ENCODE peak calls at places on chromosomes 6 and 20, in four cellular contexts. M, E, I and T are unnamed samples.

GRCh38 chr20:54570561-54570960 is 95.2 kb downstream of the DOK5 start:
- DNase-seq in M (no peak), E (no peak), I (no peak), T (no peak)

GRCh38 chr6:118787746-118788419 is 106.1 kb upstream of the ASF1A start:
- DNase-seq in M (no peak), E (no peak), I (no peak), T (no peak)

GRCh38 chr6:6982663-6983062 is 125.1 kb upstream of the RREB1 start:
- DNase-seq in M (no peak), E (no peak), I (no peak), T (no peak)

GRCh38 chr20:1324598-1325172 is 4.3 kb downstream of the SDCBP2 start:
- DNase-seq in M (peak; percentile 50), E (no peak), I (no peak), T (no peak)

GRCh38 chr6:43060034-43060754 is 763 bp downstream of the KLC4 start:
- DNase-seq in M (no peak), E (no peak), I (no peak), T (peak; percentile 90)

GRCh38 chr6:50520862-50521261 is 192.5 kb upstream of the TFAP2D start:
- DNase-seq in M (no peak), E (no peak), I (no peak), T (no peak)

GRCh38 chr20:8994045-8994444 is 74.8 kb upstream of the PLCB4 start:
- DNase-seq in M (no peak), E (no peak), I (no peak), T (no peak)

GRCh38 chr20:7113577-7114466 is 346.3 kb downstream of the BMP2 start:
- DNase-seq in M (no peak), E (no peak), I (peak; percentile 30), T (no peak)

GRCh38 chr20:20017852-20018245 is 687 bp downstream of the NAA20 start:
- DNase-seq in M (no peak), E (no peak), I (no peak), T (no peak)

GRCh38 chr6:154458565-154459475 is 51.7 kb downstream of the CNKSR3 start:
- DNase-seq in M (no peak), E (no peak), I (no peak), T (no peak)

GRCh38 chr6:14121936-14122344 is 4.4 kb downstream of the CD83 start:
- DNase-seq in M (no peak), E (no peak), I (no peak), T (no peak)

GRCh38 chr20:1310506-1311190 is 18.3 kb downstream of the SDCBP2 start:
- DNase-seq in M (no peak), E (no peak), I (no peak), T (no peak)

GRCh38 chr6:159933077-159933476 is 35.8 kb upstream of the IGF2R start:
- DNase-seq in M (no peak), E (peak; percentile 35), I (no peak), T (no peak)

GRCh38 chr6:156687875-156688549 is 89.2 kb upstream of the ARID1B start:
- DNase-seq in M (no peak), E (no peak), I (no peak), T (peak; percentile 45)

GRCh38 chr6:160293844-160294243 is 35.2 kb upstream of the SLC22A2 start:
- DNase-seq in M (no peak), E (no peak), I (no peak), T (peak; percentile 45)

GRCh38 chr20:10434467-10434831 is 427 bp upstream of the MKKS start:
- DNase-seq in M (peak; percentile 67), E (peak; percentile 90), I (peak; percentile 91), T (peak; percentile 95)

GRCh38 chr20:31494131-31494530 is 19.0 kb downstream of the REM1 start:
- DNase-seq in M (no peak), E (no peak), I (no peak), T (no peak)

GRCh38 chr6:78835817-78836216 is 31.5 kb upstream of the IRAK1BP1 start:
- DNase-seq in M (no peak), E (no peak), I (no peak), T (no peak)

GRCh38 chr6:43009124-43009523 is 4.6 kb downstream of the MEA1 start:
- DNase-seq in M (no peak), E (no peak), I (peak; percentile 59), T (no peak)

GRCh38 chr20:44970243-44970757 is 4.0 kb downstream of the STK4 start:
- DNase-seq in M (no peak), E (no peak), I (no peak), T (no peak)

GRCh38 chr20:44967207-44967807 is 995 bp downstream of the STK4 start:
- DNase-seq in M (no peak), E (no peak), I (no peak), T (peak; percentile 49)

GRCh38 chr20:44973053-44973452 is 6.7 kb downstream of the STK4 start:
- DNase-seq in M (no peak), E (no peak), I (no peak), T (no peak)

GRCh38 chr20:44966030-44966961 is at the start of gene STK4:
- DNase-seq in M (peak; percentile 62), E (peak; percentile 92), I (peak; percentile 95), T (peak; percentile 98)

DNA sequence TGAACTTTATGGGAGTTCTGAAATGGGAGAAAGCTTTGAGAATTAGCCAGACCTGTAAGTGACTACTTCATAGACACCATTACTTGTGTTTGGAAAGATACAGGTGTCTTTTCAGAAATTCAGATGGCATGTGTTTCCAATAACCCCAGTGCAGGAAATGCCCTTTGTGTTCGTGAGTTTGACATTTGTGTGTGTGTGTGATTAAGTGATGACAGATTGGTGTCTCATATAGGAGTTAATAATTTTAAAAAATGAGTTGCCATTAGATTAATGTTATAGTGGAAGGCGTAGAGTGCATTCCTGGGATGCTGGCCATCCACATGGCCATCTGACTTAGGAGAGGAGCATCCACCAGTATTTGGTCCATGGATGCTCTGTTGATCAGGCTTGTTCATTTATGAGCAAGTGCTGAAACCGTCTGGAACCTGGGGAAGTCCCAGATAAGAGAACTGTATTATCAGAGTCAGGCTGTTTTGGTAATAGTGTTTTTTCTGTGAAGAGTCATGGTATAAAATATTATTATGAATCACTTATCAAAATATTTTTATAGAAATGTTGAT is 3.1 kb downstream of the STK4 start:
- DNase-seq in M (no peak), E (no peak), I (no peak), T (no peak)
- H3K4me1 ChIP-seq in M (no peaks in the 10 kb centered on the region), E (peaks cover 7% of the 10 kb centered on the region), I (peaks cover 48% of the 10 kb centered on the region), T (peaks cover 13% of the 10 kb centered on the region)

GRCh38 chr6:111588366-111588765 is 17.3 kb downstream of the TRAF3IP2 start:
- DNase-seq in M (no peak), E (no peak), I (no peak), T (no peak)

GRCh38 chr6:111585241-111585968 is 20.3 kb downstream of the TRAF3IP2 start:
- DNase-seq in M (no peak), E (no peak), I (no peak), T (no peak)

GRCh38 chr6:111583986-111584385 is 21.7 kb downstream of the TRAF3IP2 start:
- DNase-seq in M (no peak), E (no peak), I (no peak), T (no peak)

GRCh38 chr6:111586554-111586953 is 19.1 kb downstream of the TRAF3IP2 start:
- DNase-seq in M (no peak), E (no peak), I (no peak), T (no peak)

DNA sequence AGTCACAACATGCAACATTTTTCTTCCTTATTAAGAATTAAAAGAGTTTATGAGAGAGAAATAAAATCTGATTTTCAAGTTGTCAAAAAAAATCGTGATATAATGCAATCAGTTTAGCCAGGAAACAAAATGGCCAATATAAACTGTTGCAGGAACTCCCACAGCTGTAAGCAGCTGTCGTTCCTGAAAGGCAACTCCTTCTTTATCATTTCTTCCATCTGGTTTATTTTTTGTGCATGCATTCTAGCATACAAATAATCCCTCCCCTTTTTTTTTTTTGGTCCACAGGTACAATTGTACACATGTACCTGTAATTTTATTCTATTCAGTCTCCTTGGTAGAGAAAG is 19.7 kb downstream of the TRAF3IP2 start:
- DNase-seq in M (no peak), E (no peak), I (no peak), T (no peak)
- H3K4me1 ChIP-seq in M (peaks cover 41% of the 10 kb centered on the region), E (peaks cover 11% of the 10 kb centered on the region), I (peaks cover 77% of the 10 kb centered on the region), T (no peaks in the 10 kb centered on the region)

DNA sequence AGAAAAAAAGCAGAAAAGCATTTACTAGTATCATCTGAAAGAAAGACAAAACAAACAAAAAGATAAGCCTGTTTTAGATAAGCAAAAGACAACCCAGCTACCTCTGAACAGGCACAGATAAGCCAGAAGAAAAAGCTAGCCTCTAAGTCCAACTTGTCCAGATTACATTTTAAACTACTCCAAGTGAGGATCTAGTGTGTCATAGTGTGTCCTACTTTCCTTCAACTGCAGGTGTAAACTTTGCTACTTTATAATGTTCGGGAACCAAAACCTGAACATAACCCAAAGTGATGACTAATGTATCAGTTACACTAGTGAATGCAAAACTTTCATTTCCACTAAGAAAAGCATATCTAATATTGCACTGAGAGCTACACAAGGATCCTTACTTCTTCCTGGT is 19.5 kb downstream of the ADNP start:
- DNase-seq in M (no peak), E (no peak), I (no peak), T (no peak)
- H3K4me1 ChIP-seq in M (peaks cover 37% of the 10 kb centered on the region), E (peaks cover 15% of the 10 kb centered on the region), I (peaks cover 63% of the 10 kb centered on the region), T (peaks cover 10% of the 10 kb centered on the region)

DNA sequence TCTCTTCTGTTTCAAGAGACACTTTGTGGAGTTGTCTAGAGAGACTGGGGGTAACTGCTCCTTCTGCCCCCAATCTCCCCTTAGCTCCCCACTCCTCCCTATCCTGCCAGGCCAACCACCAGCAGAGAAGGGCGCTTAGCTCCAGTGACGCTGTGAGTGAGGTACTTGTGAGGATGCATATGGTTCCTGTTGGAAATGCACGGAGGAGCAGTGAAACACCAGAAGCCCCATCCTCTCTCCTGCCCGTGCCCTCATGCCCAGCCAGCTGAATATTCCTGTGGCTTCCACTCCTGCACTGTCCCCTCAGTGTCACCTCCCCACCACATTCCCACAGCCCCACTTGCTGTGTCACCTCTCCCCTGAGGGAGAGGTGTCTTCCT is 11.9 kb downstream of the NT5E start:
- DNase-seq in M (no peak), E (no peak), I (no peak), T (no peak)
- H3K4me1 ChIP-seq in M (peaks cover 62% of the 10 kb centered on the region), E (peaks cover 23% of the 10 kb centered on the region), I (peaks cover 49% of the 10 kb centered on the region), T (no peaks in the 10 kb centered on the region)

GRCh38 chr6:10412948-10413849 is 1.7 kb downstream of the TFAP2A start:
- DNase-seq in M (no peak), E (no peak), I (no peak), T (no peak)
- H3K4me1 ChIP-seq in M (peaks cover 25% of the 10 kb centered on the region), E (peaks cover 18% of the 10 kb centered on the region), I (peaks cover 67% of the 10 kb centered on the region), T (peaks cover 7% of the 10 kb centered on the region)

DNA sequence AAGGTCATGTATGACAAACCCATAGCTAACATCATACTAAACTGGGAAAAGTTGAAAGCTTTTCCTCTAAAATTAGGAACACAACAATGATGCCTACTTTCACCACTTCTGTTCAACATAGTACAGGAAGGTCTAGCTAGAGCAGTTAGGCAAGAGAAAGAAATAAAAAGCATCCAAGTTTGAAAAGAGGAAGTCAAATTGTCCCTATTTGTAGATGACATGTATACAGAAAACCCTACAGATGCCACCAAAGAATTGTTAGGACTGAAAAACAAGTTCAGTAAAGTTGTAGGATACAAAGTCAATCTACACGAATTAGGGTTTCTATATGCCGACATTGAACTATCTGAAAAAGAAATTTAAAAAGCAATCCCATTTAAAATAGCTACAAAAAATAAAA is 89.4 kb upstream of the GLP1R start:
- DNase-seq in M (no peak), E (no peak), I (no peak), T (no peak)
- H3K4me1 ChIP-seq in M (no peaks in the 10 kb centered on the region), E (no peaks in the 10 kb centered on the region), I (peaks cover 5% of the 10 kb centered on the region), T (no peaks in the 10 kb centered on the region)